ENCODE peak calls at places on chromosomes 6 and 20, in eight cellular contexts. G is hepatocyte, N is left lung, A is heart left ventricle, Z is mucosa of descending colon, B is GM12878, U is left ventricle myocardium inferior, C is AG10803. X is an unnamed sample.

GRCh38 chr6:134074151-134074712 is 21.8 kb upstream of the SLC2A12 start:
- DNase-seq in B (no peak), C (no peak), Z (no peak), A (no peak), N (no peak), G (no peak), U (no peak), X (no peak)

GRCh38 chr20:2163312-2163711 is 61.7 kb downstream of the STK35 start:
- DNase-seq in G (no peak), U (no peak), A (no peak), B (no peak), Z (no peak), C (no peak), N (no peak), X (no peak)

GRCh38 chr20:47126374-47126705 is 230.2 kb downstream of the ZMYND8 start:
- DNase-seq in A (no peak), Z (no peak), B (no peak), G (no peak), U (no peak), C (peak; percentile 40), N (no peak), X (no peak)

GRCh38 chr6:30591008-30591407 is 19.8 kb downstream of the ABCF1 start:
- DNase-seq in G (peak; percentile 52), A (no peak), B (no peak), U (no peak), N (no peak), Z (no peak), C (peak; percentile 50), X (no peak)

GRCh38 chr6:52725133-52725529 is 38.1 kb downstream of the GSTA2 start:
- DNase-seq in A (peak; percentile 34), N (no peak), C (peak; percentile 29), U (no peak), Z (no peak), G (peak; percentile 68), B (no peak), X (no peak)

GRCh38 chr6:128208078-128208477 is 307.2 kb upstream of the THEMIS start:
- DNase-seq in B (no peak), A (no peak), G (no peak), C (peak; percentile 19), N (no peak), U (no peak), Z (no peak), X (no peak)

GRCh38 chr20:47400685-47401084 is 44.2 kb upstream of the ZMYND8 start:
- DNase-seq in Z (no peak), G (no peak), C (no peak), U (no peak), A (no peak), B (no peak), N (no peak), X (peak; percentile 55)

GRCh38 chr6:21733311-21733710 is 139.8 kb downstream of the SOX4 start:
- DNase-seq in N (no peak), C (peak; percentile 33), G (no peak), U (no peak), A (no peak), Z (no peak), B (no peak), X (no peak)

GRCh38 chr6:37495199-37495913 is 4.3 kb downstream of the CCDC167 start:
- DNase-seq in G (no peak), N (no peak), B (no peak), A (no peak), U (no peak), Z (no peak), C (no peak), X (peak; percentile 48)

GRCh38 chr6:40344566-40345185 is 242.5 kb downstream of the LRFN2 start:
- DNase-seq in B (no peak), G (no peak), U (no peak), N (no peak), A (no peak), Z (no peak), C (no peak), X (no peak)

GRCh38 chr6:127186889-127187288 is 68.4 kb downstream of the RSPO3 start:
- DNase-seq in Z (peak; percentile 71), A (peak; percentile 64), G (peak; percentile 24), B (no peak), N (peak; percentile 94), U (peak; percentile 78), C (no peak), X (peak; percentile 58)

GRCh38 chr20:25077610-25078169 is 4.3 kb downstream of the VSX1 start:
- DNase-seq in G (no peak), B (no peak), Z (no peak), C (peak; percentile 33), N (peak; percentile 88), U (no peak), A (no peak), X (no peak)

GRCh38 chr6:73388800-73389512 is 5.7 kb upstream of the DDX43 start:
- DNase-seq in Z (peak; percentile 59), B (no peak), U (peak; percentile 29), A (peak; percentile 39), N (peak; percentile 86), C (peak; percentile 42), G (peak; percentile 71), X (peak; percentile 74)

GRCh38 chr20:35395728-35396127 is 16.0 kb downstream of the UQCC1 start:
- DNase-seq in N (no peak), U (no peak), Z (no peak), C (peak; percentile 75), A (no peak), G (no peak), B (no peak), X (no peak)

GRCh38 chr6:76885861-76886301 is 577.4 kb downstream of the HTR1B start:
- DNase-seq in G (no peak), Z (no peak), N (no peak), C (peak; percentile 40), A (no peak), U (no peak), B (no peak), X (no peak)

GRCh38 chr6:166907373-166907841 is 48.9 kb downstream of the RNASET2 start:
- DNase-seq in Z (no peak), C (no peak), A (no peak), U (no peak), G (no peak), N (no peak), B (peak; percentile 53), X (peak; percentile 81)

GRCh38 chr6:145865595-145865994 is 51.0 kb upstream of the FBXO30 start:
- DNase-seq in A (no peak), N (no peak), U (no peak), Z (no peak), G (no peak), C (no peak), B (no peak), X (peak; percentile 29)

GRCh38 chr20:44033344-44033743 is 118.7 kb downstream of the TOX2 start:
- DNase-seq in B (no peak), Z (no peak), A (no peak), N (no peak), U (no peak), C (peak; percentile 48), G (no peak), X (peak; percentile 28)

GRCh38 chr6:144314003-144314485 is 28.9 kb downstream of the UTRN start:
- DNase-seq in A (peak; percentile 75), B (no peak), C (no peak), Z (no peak), N (peak; percentile 85), U (peak; percentile 70), G (no peak), X (no peak)

DNA sequence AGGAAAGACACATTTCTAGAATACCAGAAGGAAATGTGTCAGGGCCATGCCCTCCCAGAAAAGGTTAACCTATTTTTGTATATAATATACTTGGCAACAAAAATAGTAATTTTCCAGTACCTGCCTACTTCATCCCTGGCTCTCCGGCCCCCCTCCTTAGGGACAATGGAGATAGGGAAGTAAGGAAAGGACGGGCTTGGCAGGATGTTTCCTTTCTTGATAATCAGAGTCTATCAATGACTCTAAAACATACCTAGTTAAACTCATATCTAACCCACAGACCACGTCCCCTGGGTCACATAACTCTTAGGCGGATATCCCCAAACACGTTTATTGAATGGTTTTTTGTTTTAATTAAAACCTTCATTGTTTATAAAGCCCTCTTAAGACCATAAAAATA is 11.8 kb downstream of the UQCC2 start:
- DNase-seq in C (no peak), G (no peak), Z (no peak), A (no peak), N (no peak), U (no peak), B (no peak), X (no peak)
- H3K4me3 ChIP-seq in C (no peak overlapping the region), G (no peak overlapping the region), Z (no peak overlapping the region), A (no peak overlapping the region), N (no peak overlapping the region), U (no peak overlapping the region), B (no peak overlapping the region), X (no peak overlapping the region)

GRCh38 chr6:154931741-154932424 is 63.2 kb upstream of the TIAM2 start:
- DNase-seq in C (peak; percentile 80), B (no peak), U (no peak), A (no peak), N (no peak), G (no peak), Z (no peak), X (no peak)

GRCh38 chr6:154933181-154933827 is 61.8 kb upstream of the TIAM2 start:
- DNase-seq in A (no peak), N (no peak), U (no peak), B (no peak), G (no peak), Z (no peak), C (peak; percentile 30), X (no peak)

GRCh38 chr6:154928325-154928922 is 66.7 kb upstream of the TIAM2 start:
- DNase-seq in C (peak; percentile 69), Z (peak; percentile 37), G (peak; percentile 91), U (no peak), N (no peak), B (peak; percentile 12), A (no peak), X (peak; percentile 71)

GRCh38 chr6:154930490-154930889 is 64.6 kb upstream of the TIAM2 start:
- DNase-seq in N (no peak), U (no peak), G (no peak), B (no peak), C (no peak), A (no peak), Z (no peak), X (no peak)

GRCh38 chr6:154932562-154933027 is 62.5 kb upstream of the TIAM2 start:
- DNase-seq in C (peak; percentile 89), Z (no peak), G (peak; percentile 47), B (no peak), U (no peak), A (no peak), N (no peak), X (no peak)
- H3K4me3 ChIP-seq in C (no peak overlapping the region), Z (no peak overlapping the region), G (no peak overlapping the region), B (no peak overlapping the region), U (no peak overlapping the region), A (no peak overlapping the region), N (no peak overlapping the region), X (no peak overlapping the region)

DNA sequence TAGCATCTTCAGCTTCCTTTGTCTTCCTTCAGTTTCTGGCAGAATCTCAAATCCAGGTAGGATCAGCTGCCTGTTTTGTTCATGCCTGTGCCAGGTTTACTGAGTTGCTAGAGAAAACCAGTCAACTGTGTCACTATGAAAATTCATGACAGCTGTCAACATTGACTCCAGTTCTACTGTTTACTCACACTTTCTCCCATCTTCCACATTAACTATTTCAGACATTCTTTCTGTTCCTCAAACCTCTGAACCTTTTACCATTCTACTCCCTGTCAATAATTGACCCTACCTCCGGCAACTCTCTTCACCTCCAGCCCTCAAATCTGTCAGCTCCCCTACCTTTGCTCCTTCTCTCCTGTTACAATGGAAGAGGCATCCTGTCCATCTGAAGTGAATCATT is 8.5 kb downstream of the ENPP4 start:
- DNase-seq in C (no peak), U (no peak), G (no peak), N (no peak), B (no peak), A (no peak), Z (no peak), X (peak; percentile 13)
- H3K4me3 ChIP-seq in C (no peak overlapping the region), U (no peak overlapping the region), G (no peak overlapping the region), N (no peak overlapping the region), B (peak overlapping the region; percentile 14), A (no peak overlapping the region), Z (no peak overlapping the region), X (no peak overlapping the region)

GRCh38 chr20:20022498-20022897 is 5.3 kb downstream of the NAA20 start:
- DNase-seq in A (no peak), Z (no peak), U (no peak), N (no peak), G (no peak), B (peak; percentile 16), C (no peak), X (peak; percentile 55)
- H3K4me3 ChIP-seq in A (no peak overlapping the region), Z (no peak overlapping the region), U (no peak overlapping the region), N (no peak overlapping the region), G (no peak overlapping the region), B (peak overlapping the region; percentile 60), C (no peak overlapping the region), X (no peak overlapping the region)